ENCODE peak calls at places on chromosomes 7 and 10, in six cellular contexts. One of them, this sample, is unnamed.

GRCh38 chr7:20010877-20011276 is 206.3 kb downstream of the MACC1 start:
- DNase-seq in left ventricle myocardium inferior: no peak
- DNase-seq in AG10803: no peak
- DNase-seq in activated gamma-delta T cell: no peak
- DNase-seq in endothelial cell: no peak
- DNase-seq in ELR: no peak
- DNase-seq in this sample: no peak

GRCh38 chr10:87531908-87532622 is 27.4 kb downstream of the MINPP1 start:
- DNase-seq in left ventricle myocardium inferior: no peak
- DNase-seq in AG10803: no peak
- DNase-seq in activated gamma-delta T cell: no peak
- DNase-seq in endothelial cell: no peak
- DNase-seq in ELR: peak
- DNase-seq in this sample: no peak

GRCh38 chr10:60937784-60938654 is 6.0 kb downstream of the RHOBTB1 start:
- DNase-seq in left ventricle myocardium inferior: no peak
- DNase-seq in AG10803: peak
- DNase-seq in activated gamma-delta T cell: no peak
- DNase-seq in endothelial cell: no peak
- DNase-seq in ELR: peak
- DNase-seq in this sample: no peak

GRCh38 chr10:125158528-125159485 is 1.6 kb downstream of the CTBP2 start:
- DNase-seq in left ventricle myocardium inferior: peak
- DNase-seq in AG10803: peak
- DNase-seq in activated gamma-delta T cell: peak
- DNase-seq in endothelial cell: no peak
- DNase-seq in ELR: peak
- DNase-seq in this sample: peak

GRCh38 chr10:1560535-1561192 is 176.7 kb downstream of the ADARB2 start:
- DNase-seq in left ventricle myocardium inferior: no peak
- DNase-seq in AG10803: no peak
- DNase-seq in activated gamma-delta T cell: no peak
- DNase-seq in endothelial cell: no peak
- DNase-seq in ELR: no peak
- DNase-seq in this sample: no peak

GRCh38 chr10:11877506-11877905 is 54.4 kb downstream of the PROSER2 start:
- DNase-seq in left ventricle myocardium inferior: no peak
- DNase-seq in AG10803: no peak
- DNase-seq in activated gamma-delta T cell: no peak
- DNase-seq in endothelial cell: no peak
- DNase-seq in ELR: no peak
- DNase-seq in this sample: peak

GRCh38 chr10:58660577-58661255 is 148.0 kb downstream of the BICC1 start:
- DNase-seq in left ventricle myocardium inferior: no peak
- DNase-seq in AG10803: peak
- DNase-seq in activated gamma-delta T cell: no peak
- DNase-seq in endothelial cell: no peak
- DNase-seq in ELR: peak
- DNase-seq in this sample: no peak

GRCh38 chr7:84105582-84105981 is 89.0 kb downstream of the SEMA3A start:
- DNase-seq in left ventricle myocardium inferior: no peak
- DNase-seq in AG10803: peak
- DNase-seq in activated gamma-delta T cell: no peak
- DNase-seq in endothelial cell: no peak
- DNase-seq in ELR: peak
- DNase-seq in this sample: no peak

GRCh38 chr10:47299989-47300931 is at the start of gene GDF10:
- DNase-seq in left ventricle myocardium inferior: no peak
- DNase-seq in AG10803: no peak
- DNase-seq in activated gamma-delta T cell: no peak
- DNase-seq in endothelial cell: peak
- DNase-seq in ELR: no peak
- DNase-seq in this sample: peak

GRCh38 chr7:111029574-111030357 is 61.2 kb upstream of the LRRN3 start:
- DNase-seq in left ventricle myocardium inferior: no peak
- DNase-seq in AG10803: peak
- DNase-seq in activated gamma-delta T cell: no peak
- DNase-seq in endothelial cell: no peak
- DNase-seq in ELR: peak
- DNase-seq in this sample: no peak

GRCh38 chr7:93015193-93016084 is 102.3 kb downstream of the SAMD9 start:
- DNase-seq in left ventricle myocardium inferior: no peak
- DNase-seq in AG10803: peak
- DNase-seq in activated gamma-delta T cell: no peak
- DNase-seq in endothelial cell: no peak
- DNase-seq in ELR: no peak
- DNase-seq in this sample: no peak

GRCh38 chr10:74097776-74098175 is 52.9 kb downstream of the AP3M1 start:
- DNase-seq in left ventricle myocardium inferior: no peak
- DNase-seq in AG10803: no peak
- DNase-seq in activated gamma-delta T cell: no peak
- DNase-seq in endothelial cell: no peak
- DNase-seq in ELR: no peak
- DNase-seq in this sample: no peak

GRCh38 chr10:118523775-118524174 is 71.7 kb downstream of the PRLHR start:
- DNase-seq in left ventricle myocardium inferior: no peak
- DNase-seq in AG10803: peak
- DNase-seq in activated gamma-delta T cell: no peak
- DNase-seq in endothelial cell: no peak
- DNase-seq in ELR: peak
- DNase-seq in this sample: no peak

GRCh38 chr10:14712991-14713422 is 61.7 kb downstream of the FAM107B start:
- DNase-seq in left ventricle myocardium inferior: no peak
- DNase-seq in AG10803: no peak
- DNase-seq in activated gamma-delta T cell: no peak
- DNase-seq in endothelial cell: no peak
- DNase-seq in ELR: peak
- DNase-seq in this sample: no peak

GRCh38 chr7:132177708-132178392 is 398.4 kb downstream of the PLXNA4 start:
- DNase-seq in left ventricle myocardium inferior: no peak
- DNase-seq in AG10803: no peak
- DNase-seq in activated gamma-delta T cell: no peak
- DNase-seq in endothelial cell: no peak
- DNase-seq in ELR: no peak
- DNase-seq in this sample: no peak

GRCh38 chr7:92751902-92752901 is 84.2 kb downstream of the CDK6 start:
- DNase-seq in left ventricle myocardium inferior: no peak
- DNase-seq in AG10803: peak
- DNase-seq in activated gamma-delta T cell: no peak
- DNase-seq in endothelial cell: no peak
- DNase-seq in ELR: peak
- DNase-seq in this sample: no peak